ENCODE peak calls at places on chromosomes 11 and 22, in four cellular contexts. One of them, this sample, is unnamed.

GRCh38 chr11:66063900-66064299 is 6.2 kb upstream of the PACS1 start:
- DNase-seq in transverse colon: no peak
- DNase-seq in H9: no peak
- DNase-seq in natural killer cell: no peak
- DNase-seq in this sample: no peak

GRCh38 chr11:69660001-69660500 is 15.1 kb downstream of the LTO1 start:
- DNase-seq in natural killer cell: no peak
- DNase-seq in H9: no peak
- DNase-seq in transverse colon: no peak
- DNase-seq in this sample: no peak

GRCh38 chr11:130403301-130403804 is 25.1 kb downstream of the ADAMTS8 start:
- DNase-seq in H9: peak; percentile 51
- DNase-seq in transverse colon: peak; percentile 44
- DNase-seq in natural killer cell: no peak
- DNase-seq in this sample: no peak

GRCh38 chr11:33934450-33934849 is 42.6 kb upstream of the LMO2 start:
- DNase-seq in H9: no peak
- DNase-seq in transverse colon: no peak
- DNase-seq in natural killer cell: no peak
- DNase-seq in this sample: no peak

GRCh38 chr11:3231851-3232744 is at the start of gene MRGPRE:
- DNase-seq in H9: peak; percentile 39
- DNase-seq in natural killer cell: no peak
- DNase-seq in transverse colon: no peak
- DNase-seq in this sample: no peak

GRCh38 chr11:92384316-92384715 is 159.7 kb downstream of the FAT3 start:
- DNase-seq in H9: no peak
- DNase-seq in natural killer cell: no peak
- DNase-seq in transverse colon: no peak
- DNase-seq in this sample: no peak

GRCh38 chr22:33007485-33007884 is 50.7 kb downstream of the SYN3 start:
- DNase-seq in natural killer cell: no peak
- DNase-seq in H9: no peak
- DNase-seq in transverse colon: no peak
- DNase-seq in this sample: no peak

GRCh38 chr11:67027483-67027930 is 4.6 kb downstream of the SYT12 start:
- DNase-seq in H9: no peak
- DNase-seq in transverse colon: no peak
- DNase-seq in natural killer cell: no peak
- DNase-seq in this sample: no peak

GRCh38 chr22:27554106-27554814 is 247.3 kb downstream of the MN1 start:
- DNase-seq in H9: no peak
- DNase-seq in natural killer cell: no peak
- DNase-seq in transverse colon: peak; percentile 51
- DNase-seq in this sample: no peak

GRCh38 chr22:36610567-36610966 is 81.6 kb upstream of the EIF3D start:
- DNase-seq in transverse colon: no peak
- DNase-seq in H9: no peak
- DNase-seq in natural killer cell: no peak
- DNase-seq in this sample: no peak

GRCh38 chr11:126968915-126969314 is 31.7 kb downstream of the KIRREL3 start:
- DNase-seq in transverse colon: no peak
- DNase-seq in natural killer cell: no peak
- DNase-seq in H9: peak; percentile 83
- DNase-seq in this sample: no peak
- TF ChIP-seq CTCF in transverse colon: no peak
- TF ChIP-seq CTCF in natural killer cell: no peak
- TF ChIP-seq CTCF in H9: peak; percentile 66
- TF ChIP-seq CTCF in this sample: no peak

GRCh38 chr22:30422481-30423295 is 2.9 kb upstream of the MTFP1 start:
- DNase-seq in natural killer cell: no peak
- DNase-seq in H9: peak; percentile 76
- DNase-seq in transverse colon: peak; percentile 78
- DNase-seq in this sample: no peak

GRCh38 chr22:30423959-30424380 is 1.6 kb upstream of the MTFP1 start:
- DNase-seq in transverse colon: peak; percentile 99
- DNase-seq in natural killer cell: peak; percentile 93
- DNase-seq in H9: peak; percentile 99
- DNase-seq in this sample: peak; percentile 99

GRCh38 chr22:30421695-30422480 is 3.7 kb upstream of the MTFP1 start:
- DNase-seq in transverse colon: no peak
- DNase-seq in natural killer cell: no peak
- DNase-seq in H9: no peak
- DNase-seq in this sample: no peak

GRCh38 chr22:30424471-30425326 is 869 bp upstream of the MTFP1 start:
- DNase-seq in natural killer cell: no peak
- DNase-seq in H9: peak; percentile 48
- DNase-seq in transverse colon: peak; percentile 23
- DNase-seq in this sample: no peak

GRCh38 chr22:30423296-30423958 is 2.1 kb upstream of the MTFP1 start:
- DNase-seq in transverse colon: peak; percentile 56
- DNase-seq in natural killer cell: no peak
- DNase-seq in H9: no peak
- DNase-seq in this sample: peak; percentile 74
- TF ChIP-seq CTCF in transverse colon: no peak
- TF ChIP-seq CTCF in natural killer cell: no peak
- TF ChIP-seq CTCF in H9: no peak
- TF ChIP-seq CTCF in this sample: peak; percentile 61

GRCh38 chr22:45309422-45310227 is at the start of gene FAM118A:
- DNase-seq in transverse colon: peak; percentile 97
- DNase-seq in natural killer cell: peak; percentile 100
- DNase-seq in H9: peak; percentile 97
- DNase-seq in this sample: peak; percentile 100
- TF ChIP-seq CTCF in transverse colon: no peak
- TF ChIP-seq CTCF in natural killer cell: no peak
- TF ChIP-seq CTCF in H9: no peak
- TF ChIP-seq CTCF in this sample: peak; percentile 14

GRCh38 chr11:35487532-35488078 is 37.8 kb downstream of the PAMR1 start:
- DNase-seq in H9: peak; percentile 70
- DNase-seq in transverse colon: no peak
- DNase-seq in natural killer cell: no peak
- DNase-seq in this sample: no peak
- TF ChIP-seq CTCF in H9: peak; percentile 81
- TF ChIP-seq CTCF in transverse colon: no peak
- TF ChIP-seq CTCF in natural killer cell: no peak
- TF ChIP-seq CTCF in this sample: peak; percentile 72

GRCh38 chr11:18384157-18384641 is 10.2 kb upstream of the LDHA start:
- DNase-seq in transverse colon: peak; percentile 85
- DNase-seq in H9: no peak
- DNase-seq in natural killer cell: no peak
- DNase-seq in this sample: no peak
- TF ChIP-seq CTCF in transverse colon: no peak
- TF ChIP-seq CTCF in H9: no peak
- TF ChIP-seq CTCF in natural killer cell: no peak
- TF ChIP-seq CTCF in this sample: no peak